ENCODE peak calls at places on chromosomes 4 and X, in ten cellular contexts. One of them, this sample, is unnamed.

GRCh38 chr4:26861434-26862186 is 969 bp downstream of the STIM2 start:
- DNase-seq in cardiac muscle cell: peak
- DNase-seq in CD8-positive, alpha-beta T cell: peak
- DNase-seq in retinal pigment epithelial cell: no peak
- DNase-seq in nephron progenitor cell: peak
- DNase-seq in HFF-Myc: no peak
- DNase-seq in Caco-2: peak
- DNase-seq in choroid plexus epithelial cell: peak
- DNase-seq in neural crest cell: peak
- DNase-seq in fibroblast of the aortic adventitia: peak
- DNase-seq in this sample: peak

GRCh38 chr4:90127706-90128345 is 632 bp downstream of the CCSER1 start:
- DNase-seq in cardiac muscle cell: peak
- DNase-seq in retinal pigment epithelial cell: no peak
- DNase-seq in fibroblast of the aortic adventitia: no peak
- DNase-seq in neural crest cell: no peak
- DNase-seq in nephron progenitor cell: peak
- DNase-seq in CD8-positive, alpha-beta T cell: no peak
- DNase-seq in HFF-Myc: no peak
- DNase-seq in Caco-2: no peak
- DNase-seq in choroid plexus epithelial cell: no peak
- DNase-seq in this sample: no peak

GRCh38 chrX:119410027-119410819 is 11.1 kb downstream of the SLC25A43 start:
- DNase-seq in CD8-positive, alpha-beta T cell: no peak
- DNase-seq in Caco-2: peak
- DNase-seq in neural crest cell: no peak
- DNase-seq in cardiac muscle cell: peak
- DNase-seq in nephron progenitor cell: no peak
- DNase-seq in HFF-Myc: peak
- DNase-seq in retinal pigment epithelial cell: no peak
- DNase-seq in fibroblast of the aortic adventitia: peak
- DNase-seq in choroid plexus epithelial cell: peak
- DNase-seq in this sample: no peak

GRCh38 chr4:53322696-53323095 is 43.2 kb downstream of the SCFD2 start:
- DNase-seq in HFF-Myc: no peak
- DNase-seq in nephron progenitor cell: no peak
- DNase-seq in CD8-positive, alpha-beta T cell: no peak
- DNase-seq in Caco-2: no peak
- DNase-seq in cardiac muscle cell: peak
- DNase-seq in choroid plexus epithelial cell: no peak
- DNase-seq in fibroblast of the aortic adventitia: no peak
- DNase-seq in retinal pigment epithelial cell: no peak
- DNase-seq in neural crest cell: no peak
- DNase-seq in this sample: no peak

GRCh38 chr4:87575408-87575807 is 32.9 kb upstream of the DSPP start:
- DNase-seq in nephron progenitor cell: no peak
- DNase-seq in neural crest cell: no peak
- DNase-seq in CD8-positive, alpha-beta T cell: no peak
- DNase-seq in Caco-2: no peak
- DNase-seq in HFF-Myc: no peak
- DNase-seq in retinal pigment epithelial cell: no peak
- DNase-seq in choroid plexus epithelial cell: no peak
- DNase-seq in cardiac muscle cell: no peak
- DNase-seq in fibroblast of the aortic adventitia: no peak
- DNase-seq in this sample: no peak

GRCh38 chrX:680062-680461 is 49.5 kb downstream of the SHOX start:
- DNase-seq in Caco-2: no peak
- DNase-seq in cardiac muscle cell: no peak
- DNase-seq in retinal pigment epithelial cell: no peak
- DNase-seq in fibroblast of the aortic adventitia: no peak
- DNase-seq in choroid plexus epithelial cell: no peak
- DNase-seq in CD8-positive, alpha-beta T cell: no peak
- DNase-seq in nephron progenitor cell: no peak
- DNase-seq in neural crest cell: no peak
- DNase-seq in HFF-Myc: no peak
- DNase-seq in this sample: no peak

GRCh38 chr4:177411996-177412395 is 30.2 kb downstream of the AGA start:
- DNase-seq in Caco-2: no peak
- DNase-seq in choroid plexus epithelial cell: no peak
- DNase-seq in neural crest cell: no peak
- DNase-seq in CD8-positive, alpha-beta T cell: no peak
- DNase-seq in cardiac muscle cell: no peak
- DNase-seq in retinal pigment epithelial cell: no peak
- DNase-seq in HFF-Myc: no peak
- DNase-seq in nephron progenitor cell: no peak
- DNase-seq in fibroblast of the aortic adventitia: no peak
- DNase-seq in this sample: no peak

GRCh38 chr4:118968006-118968405 is 79.4 kb downstream of the SYNPO2 start:
- DNase-seq in Caco-2: no peak
- DNase-seq in cardiac muscle cell: peak
- DNase-seq in choroid plexus epithelial cell: peak
- DNase-seq in neural crest cell: no peak
- DNase-seq in retinal pigment epithelial cell: peak
- DNase-seq in HFF-Myc: peak
- DNase-seq in fibroblast of the aortic adventitia: peak
- DNase-seq in CD8-positive, alpha-beta T cell: no peak
- DNase-seq in nephron progenitor cell: no peak
- DNase-seq in this sample: peak

GRCh38 chrX:56797966-56798711 is 69.1 kb downstream of the NBDY start:
- DNase-seq in nephron progenitor cell: no peak
- DNase-seq in cardiac muscle cell: peak
- DNase-seq in CD8-positive, alpha-beta T cell: no peak
- DNase-seq in HFF-Myc: no peak
- DNase-seq in Caco-2: no peak
- DNase-seq in choroid plexus epithelial cell: peak
- DNase-seq in fibroblast of the aortic adventitia: peak
- DNase-seq in neural crest cell: no peak
- DNase-seq in retinal pigment epithelial cell: peak
- DNase-seq in this sample: no peak

GRCh38 chr4:113450681-113451080 is 310.9 kb downstream of the CAMK2D start:
- DNase-seq in HFF-Myc: no peak
- DNase-seq in choroid plexus epithelial cell: no peak
- DNase-seq in fibroblast of the aortic adventitia: no peak
- DNase-seq in CD8-positive, alpha-beta T cell: no peak
- DNase-seq in retinal pigment epithelial cell: no peak
- DNase-seq in nephron progenitor cell: no peak
- DNase-seq in neural crest cell: no peak
- DNase-seq in cardiac muscle cell: no peak
- DNase-seq in Caco-2: no peak
- DNase-seq in this sample: no peak

GRCh38 chrX:149472620-149473019 is 32.5 kb downstream of the IDS start:
- DNase-seq in cardiac muscle cell: no peak
- DNase-seq in neural crest cell: no peak
- DNase-seq in retinal pigment epithelial cell: no peak
- DNase-seq in choroid plexus epithelial cell: no peak
- DNase-seq in fibroblast of the aortic adventitia: no peak
- DNase-seq in CD8-positive, alpha-beta T cell: no peak
- DNase-seq in Caco-2: no peak
- DNase-seq in HFF-Myc: no peak
- DNase-seq in nephron progenitor cell: no peak
- DNase-seq in this sample: no peak

GRCh38 chrX:110171442-110171841 is 146.4 kb downstream of the AMMECR1 start:
- DNase-seq in fibroblast of the aortic adventitia: no peak
- DNase-seq in Caco-2: no peak
- DNase-seq in retinal pigment epithelial cell: no peak
- DNase-seq in nephron progenitor cell: no peak
- DNase-seq in choroid plexus epithelial cell: no peak
- DNase-seq in HFF-Myc: no peak
- DNase-seq in cardiac muscle cell: no peak
- DNase-seq in CD8-positive, alpha-beta T cell: no peak
- DNase-seq in neural crest cell: no peak
- DNase-seq in this sample: no peak

GRCh38 chr4:139492429-139492828 is 38.5 kb downstream of the RAB33B start:
- DNase-seq in HFF-Myc: no peak
- DNase-seq in Caco-2: no peak
- DNase-seq in neural crest cell: no peak
- DNase-seq in cardiac muscle cell: no peak
- DNase-seq in CD8-positive, alpha-beta T cell: no peak
- DNase-seq in retinal pigment epithelial cell: no peak
- DNase-seq in choroid plexus epithelial cell: no peak
- DNase-seq in nephron progenitor cell: no peak
- DNase-seq in fibroblast of the aortic adventitia: no peak
- DNase-seq in this sample: no peak

GRCh38 chrX:46582964-46583363 is 9.4 kb downstream of the CHST7 start:
- DNase-seq in nephron progenitor cell: no peak
- DNase-seq in retinal pigment epithelial cell: peak
- DNase-seq in CD8-positive, alpha-beta T cell: no peak
- DNase-seq in fibroblast of the aortic adventitia: peak
- DNase-seq in Caco-2: no peak
- DNase-seq in neural crest cell: no peak
- DNase-seq in choroid plexus epithelial cell: peak
- DNase-seq in cardiac muscle cell: peak
- DNase-seq in HFF-Myc: no peak
- DNase-seq in this sample: no peak

GRCh38 chr4:135319685-135320084 is 1118.1 kb upstream of the PABPC4L start:
- DNase-seq in HFF-Myc: no peak
- DNase-seq in nephron progenitor cell: no peak
- DNase-seq in retinal pigment epithelial cell: no peak
- DNase-seq in CD8-positive, alpha-beta T cell: no peak
- DNase-seq in neural crest cell: no peak
- DNase-seq in Caco-2: no peak
- DNase-seq in choroid plexus epithelial cell: peak
- DNase-seq in cardiac muscle cell: no peak
- DNase-seq in fibroblast of the aortic adventitia: no peak
- DNase-seq in this sample: no peak
- TF ChIP-seq CTCF in HFF-Myc: no peak
- TF ChIP-seq CTCF in nephron progenitor cell: no peak
- TF ChIP-seq CTCF in retinal pigment epithelial cell: peak
- TF ChIP-seq CTCF in CD8-positive, alpha-beta T cell: no peak
- TF ChIP-seq CTCF in neural crest cell: no peak
- TF ChIP-seq CTCF in Caco-2: no peak
- TF ChIP-seq CTCF in choroid plexus epithelial cell: peak
- TF ChIP-seq CTCF in cardiac muscle cell: no peak
- TF ChIP-seq CTCF in fibroblast of the aortic adventitia: no peak
- TF ChIP-seq CTCF in this sample: no peak

DNA sequence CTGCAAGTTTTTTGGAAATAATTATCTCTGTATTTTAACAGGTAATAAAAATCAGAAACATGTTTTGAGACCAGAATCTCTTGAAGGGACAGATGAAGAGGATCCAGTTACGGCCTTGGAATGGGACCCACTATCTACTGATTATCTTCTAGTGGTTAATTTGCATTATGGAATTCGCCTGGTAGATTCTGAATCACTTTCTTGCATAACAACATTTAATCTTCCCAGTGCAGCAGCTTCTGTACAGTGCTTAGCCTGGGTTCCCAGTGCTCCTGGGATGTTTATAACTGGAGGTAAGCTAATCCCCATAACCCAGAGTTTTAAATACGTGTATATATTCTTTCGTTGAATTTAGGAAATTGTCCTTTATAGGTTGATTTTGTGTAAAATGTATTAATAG is 59.4 kb downstream of the WDR17 start:
- DNase-seq in fibroblast of the aortic adventitia: no peak
- DNase-seq in choroid plexus epithelial cell: peak
- DNase-seq in nephron progenitor cell: no peak
- DNase-seq in HFF-Myc: no peak
- DNase-seq in Caco-2: no peak
- DNase-seq in CD8-positive, alpha-beta T cell: no peak
- DNase-seq in cardiac muscle cell: peak
- DNase-seq in neural crest cell: no peak
- DNase-seq in retinal pigment epithelial cell: no peak
- DNase-seq in this sample: no peak
- TF ChIP-seq CTCF in fibroblast of the aortic adventitia: no peak
- TF ChIP-seq CTCF in choroid plexus epithelial cell: no peak
- TF ChIP-seq CTCF in nephron progenitor cell: no peak
- TF ChIP-seq CTCF in HFF-Myc: no peak
- TF ChIP-seq CTCF in Caco-2: no peak
- TF ChIP-seq CTCF in CD8-positive, alpha-beta T cell: no peak
- TF ChIP-seq CTCF in cardiac muscle cell: no peak
- TF ChIP-seq CTCF in neural crest cell: no peak
- TF ChIP-seq CTCF in retinal pigment epithelial cell: no peak
- TF ChIP-seq CTCF in this sample: no peak

DNA sequence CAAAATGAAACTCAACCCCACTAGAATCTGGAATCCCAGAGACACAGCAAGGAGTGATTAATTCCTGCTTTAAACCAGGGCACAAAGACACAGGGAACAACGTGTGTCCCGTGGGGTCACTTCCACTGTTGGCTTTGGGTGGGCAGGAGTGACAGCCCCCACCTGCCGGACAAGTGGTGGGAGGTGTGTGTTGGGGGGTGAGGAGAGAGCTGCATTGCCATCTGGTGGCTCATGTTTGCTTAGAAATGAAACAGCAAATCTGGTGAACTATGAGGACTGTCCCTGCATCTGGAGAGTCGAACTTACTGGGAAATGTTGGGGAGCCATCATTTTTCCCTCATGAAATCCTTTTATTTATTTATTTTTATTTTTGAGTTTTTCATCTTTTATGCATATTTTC is 75.9 kb upstream of the AFAP1 start:
- DNase-seq in neural crest cell: no peak
- DNase-seq in CD8-positive, alpha-beta T cell: no peak
- DNase-seq in choroid plexus epithelial cell: peak
- DNase-seq in fibroblast of the aortic adventitia: peak
- DNase-seq in retinal pigment epithelial cell: no peak
- DNase-seq in HFF-Myc: no peak
- DNase-seq in cardiac muscle cell: peak
- DNase-seq in Caco-2: no peak
- DNase-seq in nephron progenitor cell: no peak
- DNase-seq in this sample: no peak
- TF ChIP-seq CTCF in neural crest cell: peak
- TF ChIP-seq CTCF in CD8-positive, alpha-beta T cell: no peak
- TF ChIP-seq CTCF in choroid plexus epithelial cell: peak
- TF ChIP-seq CTCF in fibroblast of the aortic adventitia: peak
- TF ChIP-seq CTCF in retinal pigment epithelial cell: peak
- TF ChIP-seq CTCF in HFF-Myc: peak
- TF ChIP-seq CTCF in cardiac muscle cell: peak
- TF ChIP-seq CTCF in Caco-2: peak
- TF ChIP-seq CTCF in nephron progenitor cell: peak
- TF ChIP-seq CTCF in this sample: no peak

DNA sequence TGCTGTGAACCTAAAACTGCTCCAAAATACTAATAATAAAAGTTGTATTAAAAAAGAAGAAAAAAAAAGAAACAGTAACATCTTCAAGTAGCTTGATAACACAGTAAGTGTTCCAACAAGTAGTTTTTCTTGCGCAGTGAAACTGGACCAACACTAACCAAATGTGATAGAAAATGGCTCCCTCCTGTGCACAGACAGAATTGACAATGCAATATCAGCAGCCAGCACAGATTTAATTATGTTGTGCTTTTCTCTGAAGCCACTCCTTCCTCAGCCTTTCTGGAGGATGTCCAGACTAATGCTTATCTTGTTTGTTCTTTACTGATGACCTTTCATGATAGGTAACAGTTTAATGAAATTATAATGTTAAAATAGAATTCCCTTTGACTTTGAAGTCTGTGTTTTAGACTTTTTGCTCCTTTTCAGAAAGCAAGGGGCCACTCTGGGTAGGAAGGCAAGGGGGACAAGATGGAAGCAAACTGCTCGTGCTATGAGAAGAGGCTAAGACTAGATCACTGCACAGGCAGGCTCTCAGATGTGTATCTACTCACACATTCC is 147.1 kb upstream of the RPL34 start:
- DNase-seq in choroid plexus epithelial cell: peak
- DNase-seq in nephron progenitor cell: no peak
- DNase-seq in retinal pigment epithelial cell: no peak
- DNase-seq in neural crest cell: no peak
- DNase-seq in HFF-Myc: no peak
- DNase-seq in cardiac muscle cell: no peak
- DNase-seq in Caco-2: no peak
- DNase-seq in CD8-positive, alpha-beta T cell: no peak
- DNase-seq in fibroblast of the aortic adventitia: peak
- DNase-seq in this sample: no peak
- TF ChIP-seq CTCF in choroid plexus epithelial cell: peak
- TF ChIP-seq CTCF in nephron progenitor cell: no peak
- TF ChIP-seq CTCF in retinal pigment epithelial cell: no peak
- TF ChIP-seq CTCF in neural crest cell: no peak
- TF ChIP-seq CTCF in HFF-Myc: no peak
- TF ChIP-seq CTCF in cardiac muscle cell: no peak
- TF ChIP-seq CTCF in Caco-2: no peak
- TF ChIP-seq CTCF in CD8-positive, alpha-beta T cell: no peak
- TF ChIP-seq CTCF in fibroblast of the aortic adventitia: no peak
- TF ChIP-seq CTCF in this sample: no peak